ENCODE peak calls at places on chromosomes 16 and 17, in seven cellular contexts. One of them, this sample, is unnamed.

GRCh38 chr16:87951550-87952538 is 610 bp downstream of the BANP start:
- DNase-seq in RWPE2: no peak
- DNase-seq in lung: no peak
- DNase-seq in PC-3: no peak
- DNase-seq in CD8-positive, alpha-beta memory T cell: no peak
- DNase-seq in epithelial cell of prostate: no peak
- DNase-seq in astrocyte: no peak
- DNase-seq in this sample: peak

GRCh38 chr16:52537463-52537862 is 9.5 kb downstream of the TOX3 start:
- DNase-seq in CD8-positive, alpha-beta memory T cell: no peak
- DNase-seq in epithelial cell of prostate: no peak
- DNase-seq in PC-3: no peak
- DNase-seq in RWPE2: no peak
- DNase-seq in astrocyte: peak
- DNase-seq in lung: no peak
- DNase-seq in this sample: no peak

GRCh38 chr16:57475711-57476339 is 10.5 kb downstream of the DOK4 start:
- DNase-seq in astrocyte: peak
- DNase-seq in CD8-positive, alpha-beta memory T cell: peak
- DNase-seq in lung: no peak
- DNase-seq in epithelial cell of prostate: no peak
- DNase-seq in RWPE2: no peak
- DNase-seq in PC-3: peak
- DNase-seq in this sample: peak

GRCh38 chr17:43316522-43317142 is 82.2 kb upstream of the ARL4D start:
- DNase-seq in CD8-positive, alpha-beta memory T cell: peak
- DNase-seq in RWPE2: no peak
- DNase-seq in lung: no peak
- DNase-seq in epithelial cell of prostate: no peak
- DNase-seq in PC-3: no peak
- DNase-seq in astrocyte: no peak
- DNase-seq in this sample: peak

GRCh38 chr16:51577621-51578303 is 426.7 kb upstream of the SALL1 start:
- DNase-seq in CD8-positive, alpha-beta memory T cell: no peak
- DNase-seq in lung: no peak
- DNase-seq in astrocyte: peak
- DNase-seq in RWPE2: peak
- DNase-seq in epithelial cell of prostate: peak
- DNase-seq in PC-3: no peak
- DNase-seq in this sample: no peak

GRCh38 chr16:84246679-84247077 is 6.9 kb upstream of the KCNG4 start:
- DNase-seq in RWPE2: no peak
- DNase-seq in CD8-positive, alpha-beta memory T cell: no peak
- DNase-seq in lung: no peak
- DNase-seq in PC-3: no peak
- DNase-seq in astrocyte: no peak
- DNase-seq in epithelial cell of prostate: no peak
- DNase-seq in this sample: no peak

GRCh38 chr17:59003860-59004259 is 102.8 kb downstream of the TRIM37 start:
- DNase-seq in RWPE2: no peak
- DNase-seq in astrocyte: no peak
- DNase-seq in PC-3: no peak
- DNase-seq in epithelial cell of prostate: no peak
- DNase-seq in CD8-positive, alpha-beta memory T cell: no peak
- DNase-seq in lung: no peak
- DNase-seq in this sample: no peak

GRCh38 chr17:18258356-18259038 is at the start of gene FLII:
- DNase-seq in PC-3: peak
- DNase-seq in CD8-positive, alpha-beta memory T cell: peak
- DNase-seq in epithelial cell of prostate: no peak
- DNase-seq in astrocyte: peak
- DNase-seq in lung: peak
- DNase-seq in RWPE2: peak
- DNase-seq in this sample: peak

GRCh38 chr17:34741967-34742366 is 162.6 kb downstream of the TMEM132E start:
- DNase-seq in lung: no peak
- DNase-seq in CD8-positive, alpha-beta memory T cell: no peak
- DNase-seq in astrocyte: no peak
- DNase-seq in PC-3: no peak
- DNase-seq in epithelial cell of prostate: no peak
- DNase-seq in RWPE2: no peak
- DNase-seq in this sample: no peak

GRCh38 chr17:258045-258734 is 76.7 kb upstream of the DOC2B start:
- DNase-seq in epithelial cell of prostate: no peak
- DNase-seq in CD8-positive, alpha-beta memory T cell: no peak
- DNase-seq in astrocyte: no peak
- DNase-seq in RWPE2: peak
- DNase-seq in lung: no peak
- DNase-seq in PC-3: no peak
- DNase-seq in this sample: no peak

GRCh38 chr17:8142887-8143580 is 9.2 kb downstream of the PER1 start:
- DNase-seq in astrocyte: no peak
- DNase-seq in RWPE2: no peak
- DNase-seq in PC-3: no peak
- DNase-seq in epithelial cell of prostate: no peak
- DNase-seq in lung: no peak
- DNase-seq in CD8-positive, alpha-beta memory T cell: peak
- DNase-seq in this sample: no peak

GRCh38 chr17:81335388-81336157 is 40.5 kb upstream of the SLC38A10 start:
- DNase-seq in PC-3: peak
- DNase-seq in lung: no peak
- DNase-seq in CD8-positive, alpha-beta memory T cell: no peak
- DNase-seq in epithelial cell of prostate: no peak
- DNase-seq in RWPE2: no peak
- DNase-seq in astrocyte: no peak
- DNase-seq in this sample: no peak

GRCh38 chr16:47056704-47057630 is 83.5 kb upstream of the DNAJA2 start:
- DNase-seq in epithelial cell of prostate: no peak
- DNase-seq in RWPE2: peak
- DNase-seq in lung: no peak
- DNase-seq in CD8-positive, alpha-beta memory T cell: no peak
- DNase-seq in PC-3: no peak
- DNase-seq in astrocyte: no peak
- DNase-seq in this sample: no peak

GRCh38 chr16:54285414-54286066 is 1.0 kb downstream of the IRX3 start:
- DNase-seq in lung: no peak
- DNase-seq in PC-3: no peak
- DNase-seq in epithelial cell of prostate: no peak
- DNase-seq in RWPE2: peak
- DNase-seq in astrocyte: peak
- DNase-seq in CD8-positive, alpha-beta memory T cell: no peak
- DNase-seq in this sample: no peak

GRCh38 chr17:72934927-72935326 is 157.6 kb downstream of the SLC39A11 start:
- DNase-seq in lung: no peak
- DNase-seq in PC-3: no peak
- DNase-seq in RWPE2: no peak
- DNase-seq in epithelial cell of prostate: no peak
- DNase-seq in astrocyte: no peak
- DNase-seq in CD8-positive, alpha-beta memory T cell: no peak
- DNase-seq in this sample: no peak

GRCh38 chr16:14370736-14371234 is 259.3 kb downstream of the PARN start:
- DNase-seq in RWPE2: no peak
- DNase-seq in astrocyte: no peak
- DNase-seq in lung: no peak
- DNase-seq in PC-3: no peak
- DNase-seq in CD8-positive, alpha-beta memory T cell: no peak
- DNase-seq in epithelial cell of prostate: no peak
- DNase-seq in this sample: no peak

GRCh38 chr16:30076276-30076791 is 540 bp downstream of the PPP4C start:
- DNase-seq in RWPE2: no peak
- DNase-seq in astrocyte: no peak
- DNase-seq in lung: no peak
- DNase-seq in CD8-positive, alpha-beta memory T cell: no peak
- DNase-seq in epithelial cell of prostate: no peak
- DNase-seq in PC-3: no peak
- DNase-seq in this sample: peak

GRCh38 chr16:89534147-89534788 is 26.1 kb downstream of the SPG7 start:
- DNase-seq in epithelial cell of prostate: no peak
- DNase-seq in lung: peak
- DNase-seq in RWPE2: no peak
- DNase-seq in PC-3: no peak
- DNase-seq in astrocyte: no peak
- DNase-seq in CD8-positive, alpha-beta memory T cell: peak
- DNase-seq in this sample: no peak

GRCh38 chr17:66107731-66108130 is 84.2 kb downstream of the CEP112 start:
- DNase-seq in PC-3: no peak
- DNase-seq in lung: no peak
- DNase-seq in epithelial cell of prostate: no peak
- DNase-seq in RWPE2: no peak
- DNase-seq in astrocyte: no peak
- DNase-seq in CD8-positive, alpha-beta memory T cell: no peak
- DNase-seq in this sample: no peak

GRCh38 chr16:9082422-9082821 is 9.0 kb upstream of the HAPSTR1 start:
- DNase-seq in RWPE2: no peak
- DNase-seq in epithelial cell of prostate: no peak
- DNase-seq in astrocyte: no peak
- DNase-seq in PC-3: no peak
- DNase-seq in CD8-positive, alpha-beta memory T cell: no peak
- DNase-seq in lung: no peak
- DNase-seq in this sample: no peak

GRCh38 chr16:79691001-79691400 is 90.5 kb upstream of the MAF start:
- DNase-seq in astrocyte: no peak
- DNase-seq in lung: no peak
- DNase-seq in RWPE2: no peak
- DNase-seq in epithelial cell of prostate: no peak
- DNase-seq in CD8-positive, alpha-beta memory T cell: no peak
- DNase-seq in PC-3: no peak
- DNase-seq in this sample: no peak

GRCh38 chr17:35486920-35487727 is 38.6 kb upstream of the SLFN13 start:
- DNase-seq in PC-3: no peak
- DNase-seq in epithelial cell of prostate: peak
- DNase-seq in lung: peak
- DNase-seq in CD8-positive, alpha-beta memory T cell: peak
- DNase-seq in astrocyte: peak
- DNase-seq in RWPE2: no peak
- DNase-seq in this sample: no peak

GRCh38 chr16:26981266-26981938 is 85.3 kb upstream of the C16orf82 start:
- DNase-seq in astrocyte: peak
- DNase-seq in RWPE2: no peak
- DNase-seq in epithelial cell of prostate: no peak
- DNase-seq in lung: no peak
- DNase-seq in PC-3: no peak
- DNase-seq in CD8-positive, alpha-beta memory T cell: no peak
- DNase-seq in this sample: no peak

GRCh38 chr16:28822520-28823290 is at the start of gene ATXN2L:
- DNase-seq in epithelial cell of prostate: peak
- DNase-seq in astrocyte: peak
- DNase-seq in RWPE2: peak
- DNase-seq in CD8-positive, alpha-beta memory T cell: peak
- DNase-seq in PC-3: peak
- DNase-seq in lung: peak
- DNase-seq in this sample: peak

GRCh38 chr16:28823291-28823718 is 506 bp downstream of the ATXN2L start:
- DNase-seq in PC-3: no peak
- DNase-seq in astrocyte: no peak
- DNase-seq in CD8-positive, alpha-beta memory T cell: peak
- DNase-seq in epithelial cell of prostate: no peak
- DNase-seq in RWPE2: no peak
- DNase-seq in lung: no peak
- DNase-seq in this sample: peak

GRCh38 chr16:28821874-28822519 is 802 bp upstream of the ATXN2L start:
- DNase-seq in epithelial cell of prostate: no peak
- DNase-seq in CD8-positive, alpha-beta memory T cell: no peak
- DNase-seq in lung: no peak
- DNase-seq in PC-3: no peak
- DNase-seq in RWPE2: no peak
- DNase-seq in astrocyte: no peak
- DNase-seq in this sample: no peak

GRCh38 chr16:28823719-28824547 is 1.1 kb downstream of the ATXN2L start:
- DNase-seq in CD8-positive, alpha-beta memory T cell: peak
- DNase-seq in RWPE2: peak
- DNase-seq in lung: peak
- DNase-seq in astrocyte: peak
- DNase-seq in epithelial cell of prostate: peak
- DNase-seq in PC-3: peak
- DNase-seq in this sample: peak

GRCh38 chr16:28820016-28820415 is 2.8 kb upstream of the ATXN2L start:
- DNase-seq in RWPE2: no peak
- DNase-seq in lung: no peak
- DNase-seq in PC-3: no peak
- DNase-seq in CD8-positive, alpha-beta memory T cell: no peak
- DNase-seq in astrocyte: no peak
- DNase-seq in epithelial cell of prostate: no peak
- DNase-seq in this sample: no peak
- H3K27ac ChIP-seq in RWPE2: no peak
- H3K27ac ChIP-seq in lung: no peak
- H3K27ac ChIP-seq in PC-3: no peak
- H3K27ac ChIP-seq in CD8-positive, alpha-beta memory T cell: no peak
- H3K27ac ChIP-seq in astrocyte: no peak
- H3K27ac ChIP-seq in epithelial cell of prostate: no peak
- H3K27ac ChIP-seq in this sample: no peak

GRCh38 chr16:4631444-4631843 is 6.8 kb downstream of the MGRN1 start:
- DNase-seq in RWPE2: no peak
- DNase-seq in epithelial cell of prostate: no peak
- DNase-seq in lung: no peak
- DNase-seq in PC-3: no peak
- DNase-seq in astrocyte: no peak
- DNase-seq in CD8-positive, alpha-beta memory T cell: no peak
- DNase-seq in this sample: no peak
- H3K27ac ChIP-seq in RWPE2: no peak
- H3K27ac ChIP-seq in epithelial cell of prostate: no peak
- H3K27ac ChIP-seq in lung: no peak
- H3K27ac ChIP-seq in PC-3: no peak
- H3K27ac ChIP-seq in astrocyte: no peak
- H3K27ac ChIP-seq in CD8-positive, alpha-beta memory T cell: no peak
- H3K27ac ChIP-seq in this sample: no peak

DNA sequence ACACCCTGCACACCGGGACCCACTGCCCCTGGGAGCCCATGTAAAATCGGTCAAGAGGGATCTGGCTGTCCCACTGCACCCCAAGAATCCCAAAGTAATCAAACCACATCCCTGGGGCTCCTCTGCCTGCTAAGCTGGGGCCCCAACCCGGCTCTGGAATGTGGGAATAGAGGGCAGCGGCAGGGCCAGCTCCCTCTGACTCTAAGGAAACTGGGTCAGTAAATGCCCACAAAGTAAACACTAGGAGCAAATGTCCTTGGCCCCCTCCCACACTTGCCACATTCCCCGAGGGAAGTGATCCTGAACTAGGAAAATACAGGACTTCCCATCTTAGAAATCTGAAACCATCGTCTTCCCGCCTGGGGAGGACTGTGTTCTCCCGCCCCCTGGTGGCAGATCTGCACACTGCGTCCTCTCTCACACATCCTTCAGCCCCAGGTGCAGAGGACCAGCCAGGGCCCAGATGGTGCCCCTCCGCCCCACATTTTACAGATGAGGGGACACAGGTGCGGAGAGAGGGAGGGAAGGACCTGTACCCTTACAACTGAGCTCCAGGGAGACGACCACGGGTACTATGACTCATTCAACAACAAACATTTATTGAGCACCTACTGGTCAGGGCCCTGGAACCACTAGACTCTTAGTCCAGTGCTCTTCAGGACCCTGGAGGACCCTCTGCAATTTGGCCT is 10.2 kb downstream of the P3H4 start:
- DNase-seq in astrocyte: peak
- DNase-seq in RWPE2: no peak
- DNase-seq in lung: peak
- DNase-seq in CD8-positive, alpha-beta memory T cell: peak
- DNase-seq in PC-3: peak
- DNase-seq in epithelial cell of prostate: no peak
- DNase-seq in this sample: peak
- H3K27ac ChIP-seq in astrocyte: no peak
- H3K27ac ChIP-seq in RWPE2: peak
- H3K27ac ChIP-seq in lung: no peak
- H3K27ac ChIP-seq in CD8-positive, alpha-beta memory T cell: no peak
- H3K27ac ChIP-seq in PC-3: peak
- H3K27ac ChIP-seq in epithelial cell of prostate: peak
- H3K27ac ChIP-seq in this sample: no peak

GRCh38 chr17:28926786-28927185 is 23.9 kb upstream of the DHRS13 start:
- DNase-seq in astrocyte: no peak
- DNase-seq in PC-3: no peak
- DNase-seq in lung: no peak
- DNase-seq in epithelial cell of prostate: no peak
- DNase-seq in RWPE2: no peak
- DNase-seq in CD8-positive, alpha-beta memory T cell: no peak
- DNase-seq in this sample: no peak
- H3K27ac ChIP-seq in astrocyte: no peak
- H3K27ac ChIP-seq in PC-3: peak
- H3K27ac ChIP-seq in lung: no peak
- H3K27ac ChIP-seq in epithelial cell of prostate: peak
- H3K27ac ChIP-seq in RWPE2: peak
- H3K27ac ChIP-seq in CD8-positive, alpha-beta memory T cell: peak
- H3K27ac ChIP-seq in this sample: no peak